ENCODE peak calls at places on chromosomes 5 and 9, in six cellular contexts. L, G, P, Y, Z and B are unnamed samples.

GRCh38 chr5:169131944-169132343 is 169.0 kb downstream of the SLIT3 start:
- ATAC-seq in Y (no peak), Z (no peak), L (no peak), G (no peak), P (peak; percentile 63), B (no peak)

GRCh38 chr9:89502038-89502601 is 4.2 kb upstream of the SEMA4D start:
- ATAC-seq in G (no peak), L (no peak), Z (no peak), Y (no peak), P (peak; percentile 16), B (no peak)

GRCh38 chr9:91905958-91906585 is 44.0 kb downstream of the ROR2 start:
- ATAC-seq in L (peak; percentile 80), Z (no peak), Y (peak; percentile 79), G (peak; percentile 52), P (no peak), B (peak; percentile 30)

GRCh38 chr9:22005083-22005699 is 3.9 kb downstream of the CDKN2B start:
- ATAC-seq in L (no peak), P (no peak), Z (no peak), G (no peak), Y (no peak), B (no peak)

GRCh38 chr5:73291873-73292272 is 118.9 kb downstream of the TMEM174 start:
- ATAC-seq in Y (no peak), G (no peak), P (no peak), Z (no peak), L (no peak), B (no peak)

GRCh38 chr9:112750767-112751058 is 153 bp downstream of the SNX30 start:
- ATAC-seq in G (no peak), Z (no peak), L (no peak), P (no peak), Y (peak; percentile 58), B (no peak)

GRCh38 chr9:129624947-129625346 is 1.0 kb upstream of the NTMT1 start:
- ATAC-seq in L (peak; percentile 40), P (no peak), G (peak; percentile 12), Y (peak; percentile 65), Z (no peak), B (no peak)

GRCh38 chr5:34762321-34762871 is 76.6 kb upstream of the TTC23L start:
- ATAC-seq in Y (no peak), P (peak; percentile 43), G (no peak), L (no peak), Z (no peak), B (peak; percentile 66)

GRCh38 chr9:126781186-126781585 is 23.7 kb upstream of the ZBTB43 start:
- ATAC-seq in L (no peak), Z (no peak), Y (no peak), P (no peak), G (no peak), B (no peak)

GRCh38 chr5:171997011-171997410 is 9.4 kb downstream of the FBXW11 start:
- ATAC-seq in G (no peak), L (no peak), P (no peak), Z (no peak), Y (no peak), B (no peak)

DNA sequence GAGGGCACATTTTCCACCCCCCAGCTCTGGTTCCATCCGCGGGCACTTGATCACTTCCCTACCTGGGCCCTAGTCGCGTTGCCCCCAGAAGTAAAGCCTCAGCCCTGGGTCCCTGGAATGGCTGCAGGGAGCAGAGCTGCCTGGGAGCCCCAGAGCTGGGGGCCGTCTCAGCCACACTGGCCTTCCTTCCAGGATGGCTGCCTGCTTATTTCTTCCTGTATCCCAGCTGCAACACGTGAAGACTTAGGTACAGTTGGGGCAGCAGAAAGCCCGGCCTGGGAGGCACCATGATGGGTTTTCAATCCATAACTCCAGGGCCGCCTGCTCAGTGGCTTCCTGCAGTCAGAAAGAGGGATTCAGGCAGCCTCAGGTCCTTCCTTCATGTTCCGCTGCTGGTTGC is 232.3 kb downstream of the IRX2 start:
- ATAC-seq in Z (no peak), P (no peak), Y (no peak), G (no peak), L (no peak), B (no peak)
- TF ChIP-seq POLR2A in Z (no peak), P (no peak), Y (no peak), G (no peak), L (no peak), B (no peak)

DNA sequence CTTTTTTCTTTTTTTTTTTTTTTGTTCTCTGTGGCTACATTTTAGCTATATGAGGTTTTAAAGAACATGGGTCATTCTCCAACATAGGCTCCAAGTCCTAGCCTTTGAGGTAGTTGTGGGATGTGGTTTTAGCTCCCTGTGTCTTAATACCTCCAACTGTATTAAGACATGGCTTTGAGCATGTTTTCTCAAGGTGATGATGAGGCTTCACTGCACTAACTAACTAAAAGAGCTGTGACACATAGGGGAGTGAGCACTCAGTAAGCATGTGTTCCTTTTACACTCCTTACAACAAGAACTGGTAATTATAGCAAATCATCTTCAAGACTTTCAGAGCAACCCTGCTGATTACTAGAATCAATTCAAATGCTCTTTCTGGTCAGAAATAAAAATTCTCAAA is 333.6 kb upstream of the CCNH start:
- ATAC-seq in Y (no peak), G (no peak), Z (peak; percentile 35), P (no peak), L (no peak), B (no peak)
- TF ChIP-seq CTCF in Y (no peak), G (no peak), Z (no peak), P (no peak), L (no peak), B (no peak)

DNA sequence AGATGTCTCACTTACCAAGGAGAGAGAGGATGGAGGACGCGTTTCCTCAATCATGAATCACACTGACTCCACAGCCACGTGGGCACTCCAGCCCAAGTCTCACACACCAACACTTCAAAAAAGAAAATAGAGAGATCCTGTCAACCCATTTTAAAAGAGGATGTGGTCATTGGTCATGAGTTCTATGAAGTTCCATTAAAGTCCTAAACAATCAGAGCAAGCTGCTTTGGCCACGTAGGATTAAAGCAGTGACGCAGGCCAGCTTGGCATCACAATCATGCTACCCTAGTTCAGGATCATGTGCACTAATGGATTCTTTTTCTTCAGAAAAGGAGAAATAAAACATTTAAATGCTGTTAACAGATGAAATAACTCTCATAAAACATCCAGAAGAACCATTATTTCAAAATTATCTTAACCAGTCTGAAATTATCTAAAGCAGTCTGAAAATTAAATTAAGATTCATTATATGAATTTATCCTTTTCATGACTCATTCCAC is 108.1 kb downstream of the SEMA5A start:
- ATAC-seq in Z (no peak), L (no peak), G (no peak), P (no peak), Y (no peak), B (peak; percentile 73)
- TF ChIP-seq POLR2AphosphoS5 in Z (no peak), L (no peak), G (no peak), P (no peak), Y (no peak), B (no peak)

GRCh38 chr9:134390537-134390936 is 64.3 kb downstream of the RXRA start:
- ATAC-seq in G (no peak), L (no peak), P (no peak), Z (no peak), Y (peak; percentile 67), B (no peak)
- TF ChIP-seq POLR2A in G (no peak), L (no peak), P (no peak), Z (no peak), Y (no peak), B (no peak)